ENCODE peak calls at places on chromosomes 5 and 9, in ten cellular contexts. Z, O, R, M, I, S, X, J, V and H are unnamed samples.

GRCh38 chr9:38047301-38048251 is 21.5 kb downstream of the SHB start:
- DNase-seq in X (no peak), M (peak; percentile 85), I (peak; percentile 89), V (no peak), R (no peak), Z (no peak), O (peak; percentile 79), J (peak; percentile 90), S (no peak), H (peak; percentile 77)

GRCh38 chr9:128396970-128397613 is 23.6 kb upstream of the CERCAM start:
- DNase-seq in O (no peak), S (no peak), M (no peak), V (no peak), X (no peak), Z (no peak), R (no peak), I (no peak), J (no peak), H (peak; percentile 70)

GRCh38 chr9:78386746-78387145 is 89.8 kb downstream of the PSAT1 start:
- DNase-seq in S (no peak), Z (no peak), O (no peak), X (no peak), M (no peak), V (no peak), J (no peak), I (no peak), R (no peak), H (no peak)

GRCh38 chr5:132883261-132883834 is 9.9 kb downstream of the LEAP2 start:
- DNase-seq in V (peak; percentile 68), M (peak; percentile 72), J (peak; percentile 82), O (peak; percentile 45), S (no peak), I (peak; percentile 42), R (no peak), X (no peak), Z (peak; percentile 48), H (no peak)

GRCh38 chr9:20623021-20623747 is 885 bp upstream of the MLLT3 start:
- DNase-seq in R (peak; percentile 47), I (no peak), J (no peak), Z (peak; percentile 77), S (peak; percentile 66), O (no peak), V (peak; percentile 70), M (peak; percentile 52), X (peak; percentile 57), H (peak; percentile 54)

GRCh38 chr5:142320851-142321560 is 3.8 kb downstream of the SPRY4 start:
- DNase-seq in M (peak; percentile 27), I (no peak), S (no peak), J (no peak), O (no peak), X (no peak), Z (no peak), R (no peak), V (no peak), H (no peak)

GRCh38 chr9:128167209-128167608 is 7.1 kb downstream of the BBLN start:
- DNase-seq in R (no peak), S (no peak), J (no peak), V (no peak), X (no peak), O (no peak), I (no peak), Z (no peak), M (no peak), H (no peak)

GRCh38 chr9:116572095-116572748 is 114.9 kb upstream of the TRIM32 start:
- DNase-seq in X (no peak), V (peak; percentile 78), S (peak; percentile 32), Z (peak; percentile 43), O (peak; percentile 60), I (peak; percentile 85), J (peak; percentile 77), M (peak; percentile 67), R (peak; percentile 43), H (peak; percentile 94)

GRCh38 chr9:16618524-16618923 is 251.9 kb downstream of the BNC2 start:
- DNase-seq in I (no peak), X (no peak), S (no peak), J (no peak), R (no peak), O (no peak), M (no peak), V (no peak), Z (no peak), H (no peak)

GRCh38 chr5:112772095-112772494 is 34.4 kb downstream of the APC start:
- DNase-seq in X (no peak), S (no peak), I (no peak), O (no peak), J (no peak), V (no peak), M (peak; percentile 3), R (no peak), Z (no peak), H (no peak)

GRCh38 chr5:177494356-177495195 is 2.8 kb downstream of the PDLIM7 start:
- DNase-seq in X (no peak), I (peak; percentile 98), J (peak; percentile 32), S (no peak), V (no peak), Z (no peak), R (no peak), O (peak; percentile 65), M (peak; percentile 86), H (peak; percentile 74)

GRCh38 chr9:18294229-18294628 is 179.7 kb upstream of the ADAMTSL1 start:
- DNase-seq in X (no peak), J (no peak), Z (no peak), V (no peak), R (no peak), I (no peak), O (no peak), M (no peak), S (no peak), H (no peak)

GRCh38 chr9:3371842-3372241 is 154.0 kb downstream of the RFX3 start:
- DNase-seq in O (no peak), I (no peak), R (no peak), S (no peak), M (no peak), Z (no peak), J (no peak), V (no peak), X (no peak), H (no peak)